ENCODE peak calls at places on chromosomes 4 and X, in six cellular contexts. One of them, this sample, is unnamed.

GRCh38 chrX:40887476-40887875 is 152.1 kb upstream of the MED14 start:
- DNase-seq in H7: no peak
- DNase-seq in IMR-90: peak; percentile 3
- DNase-seq in dorsolateral prefrontal cortex: no peak
- DNase-seq in AG04449: no peak
- DNase-seq in aorta: no peak
- DNase-seq in this sample: no peak

GRCh38 chr4:85677286-85677685 is 202.3 kb downstream of the ARHGAP24 start:
- DNase-seq in H7: no peak
- DNase-seq in IMR-90: no peak
- DNase-seq in dorsolateral prefrontal cortex: no peak
- DNase-seq in AG04449: no peak
- DNase-seq in aorta: no peak
- DNase-seq in this sample: no peak

GRCh38 chrX:150282953-150283352 is 80.2 kb upstream of the MAMLD1 start:
- DNase-seq in H7: peak; percentile 24
- DNase-seq in IMR-90: no peak
- DNase-seq in dorsolateral prefrontal cortex: no peak
- DNase-seq in AG04449: no peak
- DNase-seq in aorta: no peak
- DNase-seq in this sample: no peak

GRCh38 chrX:152038798-152039197 is 64.3 kb upstream of the GABRE start:
- DNase-seq in H7: no peak
- DNase-seq in IMR-90: no peak
- DNase-seq in dorsolateral prefrontal cortex: no peak
- DNase-seq in AG04449: no peak
- DNase-seq in aorta: no peak
- DNase-seq in this sample: no peak

GRCh38 chrX:774536-774935 is 143.9 kb downstream of the SHOX start:
- DNase-seq in H7: no peak
- DNase-seq in IMR-90: no peak
- DNase-seq in dorsolateral prefrontal cortex: no peak
- DNase-seq in AG04449: no peak
- DNase-seq in aorta: no peak
- DNase-seq in this sample: no peak

GRCh38 chrX:44012484-44013096 is 39.4 kb upstream of the NDP start:
- DNase-seq in H7: no peak
- DNase-seq in IMR-90: peak; percentile 41
- DNase-seq in dorsolateral prefrontal cortex: no peak
- DNase-seq in AG04449: peak; percentile 29
- DNase-seq in aorta: peak; percentile 77
- DNase-seq in this sample: peak; percentile 51

GRCh38 chr4:138938371-138938699 is 77.2 kb upstream of the NOCT start:
- DNase-seq in H7: peak; percentile 43
- DNase-seq in IMR-90: peak; percentile 65
- DNase-seq in dorsolateral prefrontal cortex: no peak
- DNase-seq in AG04449: no peak
- DNase-seq in aorta: no peak
- DNase-seq in this sample: no peak

GRCh38 chr4:20203508-20203907 is 48.2 kb upstream of the SLIT2 start:
- DNase-seq in H7: no peak
- DNase-seq in IMR-90: peak; percentile 92
- DNase-seq in dorsolateral prefrontal cortex: no peak
- DNase-seq in AG04449: peak; percentile 88
- DNase-seq in aorta: no peak
- DNase-seq in this sample: peak; percentile 92

GRCh38 chr4:72006576-72006975 is 25.2 kb upstream of the NPFFR2 start:
- DNase-seq in H7: no peak
- DNase-seq in IMR-90: peak; percentile 56
- DNase-seq in dorsolateral prefrontal cortex: no peak
- DNase-seq in AG04449: no peak
- DNase-seq in aorta: no peak
- DNase-seq in this sample: peak; percentile 28

GRCh38 chrX:153649178-153649914 is 2.3 kb downstream of the DUSP9 start:
- DNase-seq in H7: peak; percentile 94
- DNase-seq in IMR-90: no peak
- DNase-seq in dorsolateral prefrontal cortex: no peak
- DNase-seq in AG04449: no peak
- DNase-seq in aorta: peak; percentile 48
- DNase-seq in this sample: no peak

GRCh38 chr4:165580379-165580905 is 201.6 kb downstream of the CPE start:
- DNase-seq in H7: no peak
- DNase-seq in IMR-90: no peak
- DNase-seq in dorsolateral prefrontal cortex: no peak
- DNase-seq in AG04449: peak; percentile 23
- DNase-seq in aorta: peak; percentile 40
- DNase-seq in this sample: peak; percentile 98

GRCh38 chr4:15231265-15232091 is 196.4 kb upstream of the C1QTNF7 start:
- DNase-seq in H7: peak; percentile 68
- DNase-seq in IMR-90: peak; percentile 88
- DNase-seq in dorsolateral prefrontal cortex: peak; percentile 71
- DNase-seq in AG04449: no peak
- DNase-seq in aorta: peak; percentile 87
- DNase-seq in this sample: peak; percentile 55

GRCh38 chr4:125734504-125734903 is 419.7 kb downstream of the FAT4 start:
- DNase-seq in H7: no peak
- DNase-seq in IMR-90: no peak
- DNase-seq in dorsolateral prefrontal cortex: no peak
- DNase-seq in AG04449: no peak
- DNase-seq in aorta: no peak
- DNase-seq in this sample: no peak

GRCh38 chr4:113584407-113585150 is 177.0 kb downstream of the CAMK2D start:
- DNase-seq in H7: peak; percentile 4
- DNase-seq in IMR-90: peak; percentile 83
- DNase-seq in dorsolateral prefrontal cortex: no peak
- DNase-seq in AG04449: no peak
- DNase-seq in aorta: no peak
- DNase-seq in this sample: peak; percentile 67

GRCh38 chr4:60443068-60443467 is 757.1 kb upstream of the ADGRL3 start:
- DNase-seq in H7: no peak
- DNase-seq in IMR-90: no peak
- DNase-seq in dorsolateral prefrontal cortex: no peak
- DNase-seq in AG04449: no peak
- DNase-seq in aorta: no peak
- DNase-seq in this sample: no peak

GRCh38 chrX:54817220-54817820 is 9.8 kb downstream of the MAGED2 start:
- DNase-seq in H7: peak; percentile 17
- DNase-seq in IMR-90: no peak
- DNase-seq in dorsolateral prefrontal cortex: no peak
- DNase-seq in AG04449: no peak
- DNase-seq in aorta: no peak
- DNase-seq in this sample: no peak

GRCh38 chr4:26964512-26964911 is 103.9 kb downstream of the STIM2 start:
- DNase-seq in H7: no peak
- DNase-seq in IMR-90: no peak
- DNase-seq in dorsolateral prefrontal cortex: no peak
- DNase-seq in AG04449: no peak
- DNase-seq in aorta: no peak
- DNase-seq in this sample: no peak

GRCh38 chrX:16869393-16870094 is 618 bp downstream of the RBBP7 start:
- DNase-seq in H7: peak; percentile 88
- DNase-seq in IMR-90: peak; percentile 18
- DNase-seq in dorsolateral prefrontal cortex: no peak
- DNase-seq in AG04449: no peak
- DNase-seq in aorta: peak; percentile 60
- DNase-seq in this sample: no peak

GRCh38 chr4:158856852-158857251 is 88.0 kb downstream of the FNIP2 start:
- DNase-seq in H7: peak; percentile 47
- DNase-seq in IMR-90: peak; percentile 68
- DNase-seq in dorsolateral prefrontal cortex: no peak
- DNase-seq in AG04449: no peak
- DNase-seq in aorta: no peak
- DNase-seq in this sample: no peak

GRCh38 chr4:111959202-111959601 is 186.1 kb upstream of the FAM241A start:
- DNase-seq in H7: no peak
- DNase-seq in IMR-90: peak; percentile 10
- DNase-seq in dorsolateral prefrontal cortex: no peak
- DNase-seq in AG04449: no peak
- DNase-seq in aorta: no peak
- DNase-seq in this sample: peak; percentile 77

GRCh38 chr4:65416875-65417274 is 253.4 kb downstream of the EPHA5 start:
- DNase-seq in H7: no peak
- DNase-seq in IMR-90: no peak
- DNase-seq in dorsolateral prefrontal cortex: no peak
- DNase-seq in AG04449: no peak
- DNase-seq in aorta: no peak
- DNase-seq in this sample: peak; percentile 11

GRCh38 chr4:57943672-57944071 is 833.5 kb upstream of the IGFBP7 start:
- DNase-seq in H7: no peak
- DNase-seq in IMR-90: no peak
- DNase-seq in dorsolateral prefrontal cortex: no peak
- DNase-seq in AG04449: no peak
- DNase-seq in aorta: peak; percentile 36
- DNase-seq in this sample: no peak

GRCh38 chr4:6116696-6117285 is 83.6 kb downstream of the JAKMIP1 start:
- DNase-seq in H7: no peak
- DNase-seq in IMR-90: no peak
- DNase-seq in dorsolateral prefrontal cortex: no peak
- DNase-seq in AG04449: no peak
- DNase-seq in aorta: no peak
- DNase-seq in this sample: no peak

GRCh38 chr4:81164623-81165416 is 50.2 kb downstream of the PRKG2 start:
- DNase-seq in H7: no peak
- DNase-seq in IMR-90: peak; percentile 83
- DNase-seq in dorsolateral prefrontal cortex: no peak
- DNase-seq in AG04449: no peak
- DNase-seq in aorta: no peak
- DNase-seq in this sample: no peak

GRCh38 chr4:8402640-8403039 is 37.9 kb downstream of the ACOX3 start:
- DNase-seq in H7: no peak
- DNase-seq in IMR-90: no peak
- DNase-seq in dorsolateral prefrontal cortex: no peak
- DNase-seq in AG04449: no peak
- DNase-seq in aorta: peak; percentile 72
- DNase-seq in this sample: no peak

GRCh38 chrX:20320461-20321159 is 53.9 kb upstream of the RPS6KA3 start:
- DNase-seq in H7: no peak
- DNase-seq in IMR-90: no peak
- DNase-seq in dorsolateral prefrontal cortex: no peak
- DNase-seq in AG04449: no peak
- DNase-seq in aorta: peak; percentile 54
- DNase-seq in this sample: no peak

GRCh38 chr4:155271557-155271956 is 63.1 kb downstream of the NPY2R start:
- DNase-seq in H7: no peak
- DNase-seq in IMR-90: no peak
- DNase-seq in dorsolateral prefrontal cortex: no peak
- DNase-seq in AG04449: no peak
- DNase-seq in aorta: no peak
- DNase-seq in this sample: no peak

DNA sequence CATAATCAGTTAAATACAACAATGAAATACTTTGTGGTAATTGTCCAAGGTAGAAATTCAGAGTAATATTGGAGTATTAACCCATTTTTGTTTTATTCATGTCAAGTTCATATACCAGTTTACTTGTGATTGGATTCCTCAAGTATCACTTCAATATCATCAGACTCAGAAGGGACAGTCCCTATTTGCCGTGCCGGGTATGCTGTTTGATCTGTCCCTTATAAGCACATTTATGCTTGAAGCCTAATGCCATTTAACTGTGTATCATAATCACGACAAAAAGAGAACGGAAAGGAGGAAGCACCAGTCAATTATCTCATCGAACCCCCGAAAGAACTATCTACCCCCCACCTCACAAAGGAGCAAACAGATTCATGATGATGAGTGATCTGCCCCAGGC is 171.0 kb upstream of the TBL1X start:
- DNase-seq in H7: no peak
- DNase-seq in IMR-90: no peak
- DNase-seq in dorsolateral prefrontal cortex: no peak
- DNase-seq in AG04449: no peak
- DNase-seq in aorta: no peak
- DNase-seq in this sample: no peak
- H3K4me3 ChIP-seq in H7: no peak overlapping the region
- H3K4me3 ChIP-seq in IMR-90: no peak overlapping the region
- H3K4me3 ChIP-seq in dorsolateral prefrontal cortex: no peak overlapping the region
- H3K4me3 ChIP-seq in AG04449: no peak overlapping the region
- H3K4me3 ChIP-seq in aorta: no peak overlapping the region
- H3K4me3 ChIP-seq in this sample: no peak overlapping the region

GRCh38 chrX:125203379-125203736 is 116.3 kb upstream of the TEX13C start:
- DNase-seq in H7: peak; percentile 45
- DNase-seq in IMR-90: no peak
- DNase-seq in dorsolateral prefrontal cortex: no peak
- DNase-seq in AG04449: no peak
- DNase-seq in aorta: peak; percentile 35
- DNase-seq in this sample: no peak
- H3K4me3 ChIP-seq in H7: peak overlapping the region; percentile 72
- H3K4me3 ChIP-seq in IMR-90: no peak overlapping the region
- H3K4me3 ChIP-seq in dorsolateral prefrontal cortex: peak overlapping the region; percentile 44
- H3K4me3 ChIP-seq in AG04449: no peak overlapping the region
- H3K4me3 ChIP-seq in aorta: no peak overlapping the region
- H3K4me3 ChIP-seq in this sample: peak overlapping the region; percentile 49

GRCh38 chrX:96407501-96407900 is 277.1 kb upstream of the DIAPH2 start:
- DNase-seq in H7: no peak
- DNase-seq in IMR-90: peak; percentile 80
- DNase-seq in dorsolateral prefrontal cortex: no peak
- DNase-seq in AG04449: peak; percentile 14
- DNase-seq in aorta: no peak
- DNase-seq in this sample: peak; percentile 43
- H3K4me3 ChIP-seq in H7: no peak overlapping the region
- H3K4me3 ChIP-seq in IMR-90: no peak overlapping the region
- H3K4me3 ChIP-seq in dorsolateral prefrontal cortex: no peak overlapping the region
- H3K4me3 ChIP-seq in AG04449: no peak overlapping the region
- H3K4me3 ChIP-seq in aorta: no peak overlapping the region
- H3K4me3 ChIP-seq in this sample: no peak overlapping the region

GRCh38 chr4:40202474-40202873 is 5.6 kb downstream of the RHOH start:
- DNase-seq in H7: no peak
- DNase-seq in IMR-90: no peak
- DNase-seq in dorsolateral prefrontal cortex: no peak
- DNase-seq in AG04449: no peak
- DNase-seq in aorta: no peak
- DNase-seq in this sample: no peak
- H3K4me3 ChIP-seq in H7: no peak overlapping the region
- H3K4me3 ChIP-seq in IMR-90: no peak overlapping the region
- H3K4me3 ChIP-seq in dorsolateral prefrontal cortex: no peak overlapping the region
- H3K4me3 ChIP-seq in AG04449: no peak overlapping the region
- H3K4me3 ChIP-seq in aorta: no peak overlapping the region
- H3K4me3 ChIP-seq in this sample: no peak overlapping the region

DNA sequence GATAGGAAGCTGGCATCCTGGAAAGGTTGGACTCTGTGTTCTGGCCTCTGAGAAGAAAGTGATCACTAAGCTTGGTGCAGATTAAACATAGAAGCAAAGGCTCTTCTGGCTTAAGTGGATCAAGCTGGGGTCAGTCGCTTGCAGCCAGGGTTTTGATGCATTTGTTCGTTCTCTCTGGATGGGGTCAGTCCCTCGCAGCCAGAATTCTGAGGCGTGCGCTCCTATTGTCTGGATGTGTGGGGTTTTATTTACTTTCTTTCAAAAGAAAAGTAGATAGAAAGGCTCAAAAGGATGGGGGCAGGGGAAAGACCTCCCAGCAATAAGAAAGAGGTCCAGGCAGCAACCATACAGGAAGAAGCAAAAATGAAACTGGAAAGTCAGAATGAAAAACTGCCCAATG is 152.6 kb downstream of the DHRSX start:
- DNase-seq in H7: no peak
- DNase-seq in IMR-90: no peak
- DNase-seq in dorsolateral prefrontal cortex: no peak
- DNase-seq in AG04449: no peak
- DNase-seq in aorta: no peak
- DNase-seq in this sample: no peak
- H3K4me3 ChIP-seq in H7: no peak overlapping the region
- H3K4me3 ChIP-seq in IMR-90: no peak overlapping the region
- H3K4me3 ChIP-seq in dorsolateral prefrontal cortex: no peak overlapping the region
- H3K4me3 ChIP-seq in AG04449: no peak overlapping the region
- H3K4me3 ChIP-seq in aorta: no peak overlapping the region
- H3K4me3 ChIP-seq in this sample: no peak overlapping the region

This sample was measured in skeletal muscle cell.